ENCODE peak calls at places on chromosome 17, in four cellular contexts. C, R, B and W are unnamed samples.
A peak's percentile ranks its signal among the peaks of the same experiment; 100 is the strongest.

GRCh38 chr17:69820881-69821473 is 254.0 kb upstream of the KCNJ16 start:
- DNase-seq in R (no peak), B (no peak), C (no peak), W (peak; percentile 1)

GRCh38 chr17:6492892-6493674 is 48.8 kb downstream of the PIMREG start:
- DNase-seq in B (no peak), C (no peak), R (no peak), W (peak; percentile 13)

GRCh38 chr17:32523017-32523680 is 36.4 kb downstream of the CDK5R1 start:
- DNase-seq in C (no peak), R (no peak), B (no peak), W (no peak)

GRCh38 chr17:1498869-1499268 is 6.4 kb upstream of the MYO1C start:
- DNase-seq in B (no peak), R (no peak), C (no peak), W (no peak)

GRCh38 chr17:48054238-48055185 is 6.4 kb downstream of the NFE2L1 start:
- DNase-seq in R (no peak), C (peak; percentile 91), B (peak; percentile 75), W (peak; percentile 91)

GRCh38 chr17:66968916-66969315 is 4.4 kb downstream of the CACNG4 start:
- DNase-seq in C (no peak), B (no peak), R (no peak), W (no peak)

GRCh38 chr17:82931696-82932060 is 91.9 kb upstream of the ZNF750 start:
- DNase-seq in B (peak; percentile 76), C (no peak), R (no peak), W (no peak)

GRCh38 chr17:59762826-59763374 is 55.4 kb downstream of the VMP1 start:
- DNase-seq in B (no peak), C (no peak), R (no peak), W (no peak)

GRCh38 chr17:49454050-49454449 is 39.4 kb upstream of the PHB1 start:
- DNase-seq in B (no peak), C (no peak), R (no peak), W (no peak)

GRCh38 chr17:15123593-15124590 is 141.2 kb downstream of the PMP22 start:
- DNase-seq in R (no peak), B (no peak), C (no peak), W (no peak)

GRCh38 chr17:68533887-68534700 is 21.9 kb downstream of the PRKAR1A start:
- DNase-seq in R (no peak), B (no peak), C (peak; percentile 15), W (no peak)

GRCh38 chr17:75843577-75844529 is at the start of gene UNC13D:
- DNase-seq in R (peak; percentile 58), C (no peak), B (no peak), W (no peak)

GRCh38 chr17:8964801-8965393 is 610 bp downstream of the PIK3R5 start:
- DNase-seq in C (no peak), B (no peak), R (peak; percentile 35), W (no peak)

GRCh38 chr17:67531291-67531690 is 154.2 kb downstream of the PITPNC1 start:
- DNase-seq in B (no peak), R (no peak), C (no peak), W (no peak)

GRCh38 chr17:55421179-55421934 is at the start of gene MMD:
- DNase-seq in C (peak; percentile 56), B (no peak), R (peak; percentile 3), W (peak; percentile 41)

GRCh38 chr17:80083136-80083661 is 18.2 kb upstream of the GAA start:
- DNase-seq in C (no peak), B (peak; percentile 18), R (no peak), W (no peak)

GRCh38 chr17:78621720-78622490 is 44.7 kb upstream of the DNAH17 start:
- DNase-seq in R (no peak), B (no peak), C (no peak), W (no peak)

GRCh38 chr17:46180895-46181279 is 12.3 kb downstream of the KANSL1 start:
- DNase-seq in B (no peak), R (no peak), C (no peak), W (no peak)

GRCh38 chr17:78962345-78962983 is 17.3 kb downstream of the LGALS3BP start:
- DNase-seq in R (no peak), C (no peak), B (no peak), W (no peak)

GRCh38 chr17:4221163-4221562 is 42.6 kb downstream of the ANKFY1 start:
- DNase-seq in C (no peak), R (no peak), B (no peak), W (no peak)

GRCh38 chr17:78409191-78409621 is 30.8 kb downstream of the PGS1 start:
- DNase-seq in C (peak; percentile 98), B (no peak), R (no peak), W (peak; percentile 78)

GRCh38 chr17:38911081-38911730 is 14.2 kb upstream of the LASP1NB start:
- DNase-seq in C (no peak), R (no peak), B (no peak), W (no peak)